ENCODE peak calls at places on chromosomes 11 and 22, in five cellular contexts. X is SK-N-SH, P is GM23338, B is heart right ventricle, D is neuronal stem cell. Q is an unnamed sample. For H3K36me3 and H3K27me3, the result is how much of the 10 kb centered on the place peaks cover.

GRCh38 chr11:8652140-8652539 is 30.3 kb downstream of the TRIM66 start:
- DNase-seq in X (no peak), P (no peak), B (no peak), D (no peak), Q (no peak)

GRCh38 chr11:86931965-86932332 is 23.2 kb downstream of the FZD4 start:
- DNase-seq in X (no peak), P (no peak), B (peak), D (no peak), Q (no peak)

GRCh38 chr22:27399161-27399560 is 402.4 kb downstream of the MN1 start:
- DNase-seq in X (peak), P (no peak), B (no peak), D (no peak), Q (no peak)

GRCh38 chr11:77181226-77181625 is 53.2 kb downstream of the MYO7A start:
- DNase-seq in X (no peak), P (no peak), B (no peak), D (no peak), Q (no peak)

GRCh38 chr11:100632970-100633452 is 54.1 kb upstream of the ARHGAP42 start:
- DNase-seq in X (no peak), P (no peak), B (peak), D (no peak), Q (no peak)

GRCh38 chr11:34214961-34215805 is 109.8 kb downstream of the NAT10 start:
- DNase-seq in X (no peak), P (no peak), B (no peak), D (no peak), Q (peak)

GRCh38 chr22:48346911-48347310 is 1480.8 kb downstream of the BRD1 start:
- DNase-seq in X (no peak), P (no peak), B (no peak), D (no peak), Q (no peak)

GRCh38 chr11:88352139-88352538 is 14.6 kb upstream of the CTSC start:
- DNase-seq in X (no peak), P (no peak), B (no peak), D (no peak), Q (no peak)

GRCh38 chr11:125165111-125165663 is 636 bp downstream of the PKNOX2 start:
- DNase-seq in X (peak), P (peak), B (no peak), D (peak), Q (peak)

GRCh38 chr11:70527429-70528045 is 129.2 kb downstream of the CTTN start:
- DNase-seq in X (peak), P (no peak), B (no peak), D (no peak), Q (no peak)

GRCh38 chr22:27641049-27641790 is 160.3 kb downstream of the MN1 start:
- DNase-seq in X (no peak), P (no peak), B (no peak), D (no peak), Q (peak)

GRCh38 chr22:35567794-35568193 is 27.2 kb downstream of the RASD2 start:
- DNase-seq in X (no peak), P (no peak), B (peak), D (no peak), Q (no peak)

GRCh38 chr11:46338636-46338987 is 8.7 kb upstream of the DGKZ start:
- DNase-seq in X (no peak), P (peak), B (no peak), D (no peak), Q (peak)

GRCh38 chr11:6694229-6694535 is 11.0 kb upstream of the MRPL17 start:
- DNase-seq in X (no peak), P (no peak), B (no peak), D (no peak), Q (no peak)

GRCh38 chr11:92739020-92739419 is 230.4 kb upstream of the MTNR1B start:
- DNase-seq in X (no peak), P (no peak), B (no peak), D (no peak), Q (no peak)

GRCh38 chr22:42412744-42413220 is 19.4 kb downstream of the NFAM1 start:
- DNase-seq in X (no peak), P (peak), B (no peak), D (no peak), Q (peak)

GRCh38 chr22:38327805-38328204 is 10.6 kb upstream of the CSNK1E start:
- DNase-seq in X (no peak), P (no peak), B (no peak), D (no peak), Q (no peak)

GRCh38 chr22:29393019-29393608 is 4.7 kb upstream of the AP1B1 start:
- DNase-seq in X (no peak), P (no peak), B (no peak), D (no peak), Q (no peak)

GRCh38 chr11:56845121-56845732 is 96.7 kb upstream of the OR9G4 start:
- DNase-seq in X (no peak), P (no peak), B (no peak), D (no peak), Q (no peak)

GRCh38 chr11:17892409-17892808 is 120.4 kb downstream of the SERGEF start:
- DNase-seq in X (no peak), P (no peak), B (no peak), D (no peak), Q (no peak)

GRCh38 chr11:128689946-128690745 is 3.7 kb upstream of the FLI1 start:
- DNase-seq in X (peak), P (peak), B (peak), D (no peak), Q (peak)

GRCh38 chr11:128689586-128689945 is 4.3 kb upstream of the FLI1 start:
- DNase-seq in X (no peak), P (peak), B (no peak), D (no peak), Q (no peak)

GRCh38 chr11:128690746-128691091 is 3.2 kb upstream of the FLI1 start:
- DNase-seq in X (no peak), P (peak), B (no peak), D (no peak), Q (peak)

GRCh38 chr11:128692750-128693578 is 908 bp upstream of the FLI1 start:
- DNase-seq in X (peak), P (peak), B (peak), D (no peak), Q (peak)

GRCh38 chr11:128691802-128692749 is 1.8 kb upstream of the FLI1 start:
- DNase-seq in X (peak), P (peak), B (no peak), D (no peak), Q (peak)
- H3K4me3 ChIP-seq in X (peak), P (peak), B (peak), D (no peak), Q (peak)

DNA sequence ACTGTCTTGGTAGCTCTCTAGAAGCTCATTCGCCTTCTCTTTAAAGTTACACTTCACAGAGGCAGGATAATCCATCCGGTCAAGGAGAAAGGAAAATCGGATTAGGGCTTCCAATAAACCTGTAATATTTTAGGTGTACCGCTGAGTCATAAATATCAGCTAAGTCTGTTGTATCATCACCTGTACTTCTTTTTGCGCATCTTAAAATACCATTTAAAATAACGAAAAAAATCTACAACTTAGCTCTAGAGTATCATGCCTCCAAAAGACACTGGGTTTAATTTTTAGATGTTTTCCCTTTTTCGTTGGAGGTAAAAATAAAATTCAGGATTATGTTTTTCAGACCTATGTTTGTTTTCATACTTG is 41.5 kb upstream of the INCENP start:
- DNase-seq in X (no peak), P (no peak), B (no peak), D (no peak), Q (no peak)
- H3K36me3 ChIP-seq in X (under half), P (under half), B (under half), D (under half), Q (under half)

GRCh38 chr11:58905716-58906547 is 33.4 kb upstream of the GLYATL1 start:
- DNase-seq in X (peak), P (peak), B (peak), D (peak), Q (peak)

GRCh38 chr11:58898106-58898505 is 41.2 kb upstream of the GLYATL1 start:
- DNase-seq in X (no peak), P (no peak), B (no peak), D (no peak), Q (no peak)

GRCh38 chr11:58905141-58905715 is 34.1 kb upstream of the GLYATL1 start:
- DNase-seq in X (peak), P (peak), B (peak), D (peak), Q (no peak)

GRCh38 chr11:58900479-58901420 is 38.5 kb upstream of the GLYATL1 start:
- DNase-seq in X (peak), P (peak), B (peak), D (peak), Q (peak)

DNA sequence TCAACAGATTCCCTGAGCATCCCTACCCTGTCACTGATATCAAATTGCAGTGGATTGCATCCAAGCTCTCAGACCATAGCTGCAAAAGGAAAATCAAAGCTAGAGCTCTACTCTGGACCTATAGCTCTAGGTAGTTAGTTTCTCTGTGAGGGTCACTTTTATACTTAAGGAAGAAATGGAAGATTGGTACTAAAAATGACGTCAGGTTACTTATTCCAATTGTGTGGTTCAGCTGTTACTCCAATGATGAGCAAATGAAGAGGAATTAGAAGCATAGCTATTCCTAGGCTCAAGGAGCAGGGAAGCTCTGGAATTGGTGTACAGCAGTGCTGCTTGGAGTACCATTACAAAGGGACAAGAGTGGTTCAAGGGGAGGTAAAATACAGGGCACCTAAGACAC is 36.4 kb upstream of the GLYATL1 start:
- DNase-seq in X (no peak), P (no peak), B (no peak), D (no peak), Q (no peak)
- H3K27me3 ChIP-seq in X (under half), P (half or more), B (half or more), D (under half), Q (under half)

GRCh38 chr11:66414120-66414934 is 6.5 kb upstream of the NPAS4 start:
- DNase-seq in X (no peak), P (peak), B (no peak), D (no peak), Q (peak)
- H3K4me3 ChIP-seq in X (no peak), P (peak), B (no peak), D (no peak), Q (no peak)

DNA sequence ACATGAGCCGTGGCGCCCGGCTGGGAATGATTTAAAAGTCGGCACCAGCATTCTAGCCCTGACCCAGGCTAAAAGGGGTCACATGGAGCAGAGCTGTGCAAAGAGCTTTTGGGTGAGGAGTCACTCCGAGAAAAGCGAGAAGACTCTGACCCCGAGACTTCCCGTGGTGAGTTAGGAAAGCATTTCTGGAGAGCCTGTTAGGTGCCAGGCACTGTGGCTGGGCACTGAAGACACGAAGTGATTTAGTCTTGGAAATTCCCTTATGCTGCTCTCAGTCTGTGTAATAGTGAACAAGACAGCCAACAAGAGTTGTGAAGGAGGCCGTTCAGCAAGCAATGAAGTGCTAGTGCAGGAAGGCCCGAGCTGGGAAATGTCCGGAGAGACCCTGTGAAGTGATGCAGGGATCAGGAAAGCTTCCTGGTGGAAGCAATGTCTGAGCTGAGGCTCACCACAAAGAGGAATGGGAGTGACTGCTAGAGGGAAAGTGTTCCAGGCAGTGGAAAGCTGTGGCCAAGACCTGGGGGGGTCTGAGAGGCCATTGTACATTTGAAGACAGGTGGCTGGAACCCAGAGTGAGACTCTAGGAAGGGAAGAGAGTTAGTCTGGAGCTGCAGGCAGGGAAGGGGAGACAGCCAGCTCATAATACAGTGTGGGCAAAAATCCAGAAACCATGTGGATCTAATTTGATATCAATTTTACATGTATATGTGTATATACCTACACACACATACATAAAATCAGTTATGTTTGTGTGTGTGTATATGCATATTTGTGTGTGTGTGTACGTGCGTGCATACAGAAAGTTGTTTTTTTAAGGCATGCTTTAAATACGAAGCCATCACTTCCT is 31.7 kb downstream of the MARK2 start:
- DNase-seq in X (no peak), P (no peak), B (no peak), D (no peak), Q (no peak)
- H3K36me3 ChIP-seq in X (under half), P (under half), B (under half), D (under half), Q (under half)

GRCh38 chr11:72605958-72606357 is 68.3 kb downstream of the PDE2A start:
- DNase-seq in X (no peak), P (no peak), B (no peak), D (no peak), Q (no peak)
- H3K27me3 ChIP-seq in X (under half), P (under half), B (under half), D (under half), Q (under half)